ENCODE peak calls at places on chromosomes 7 and 10, in five cellular contexts. C, S, U, O and H are unnamed samples.

GRCh38 chr10:102675887-102676616 is 31.8 kb downstream of the TRIM8 start:
- DNase-seq in C (no peak), S (no peak), U (peak; percentile 95), O (peak; percentile 99), H (peak; percentile 95)

GRCh38 chr10:26790596-26790995 is 70.2 kb downstream of the ABI1 start:
- DNase-seq in C (no peak), S (no peak), U (peak; percentile 16), O (peak; percentile 62), H (peak; percentile 11)

GRCh38 chr10:36581237-36581636 is 544.2 kb upstream of the ANKRD30A start:
- DNase-seq in C (no peak), S (no peak), U (no peak), O (no peak), H (no peak)

GRCh38 chr10:22086730-22087364 is 83.3 kb upstream of the DNAJC1 start:
- DNase-seq in C (peak; percentile 92), S (no peak), U (peak; percentile 82), O (peak; percentile 88), H (peak; percentile 82)

GRCh38 chr10:69239816-69240434 is 19.8 kb downstream of the HKDC1 start:
- DNase-seq in C (no peak), S (no peak), U (no peak), O (no peak), H (no peak)

GRCh38 chr7:116782177-116782711 is 80.1 kb upstream of the CAPZA2 start:
- DNase-seq in C (no peak), S (no peak), U (peak; percentile 94), O (peak; percentile 82), H (peak; percentile 33)

GRCh38 chr7:36600869-36601530 is 123.3 kb downstream of the AOAH start:
- DNase-seq in C (no peak), S (no peak), U (peak; percentile 49), O (peak; percentile 78), H (peak; percentile 67)

GRCh38 chr7:39509441-39509840 is 56.8 kb upstream of the YAE1 start:
- DNase-seq in C (no peak), S (no peak), U (no peak), O (no peak), H (no peak)

GRCh38 chr10:92080244-92080643 is 156.7 kb downstream of the BTAF1 start:
- DNase-seq in C (no peak), S (no peak), U (no peak), O (no peak), H (no peak)

GRCh38 chr7:130476287-130477001 is 15.4 kb upstream of the MEST start:
- DNase-seq in C (no peak), S (no peak), U (peak; percentile 56), O (no peak), H (peak; percentile 49)

GRCh38 chr7:28921822-28922221 is 36.3 kb downstream of the TRIL start:
- DNase-seq in C (peak; percentile 63), S (peak; percentile 44), U (peak; percentile 68), O (peak; percentile 71), H (peak; percentile 77)

GRCh38 chr7:26321440-26321839 is 29.8 kb downstream of the SNX10 start:
- DNase-seq in C (no peak), S (no peak), U (no peak), O (no peak), H (no peak)

GRCh38 chr7:8442814-8443304 is 9.4 kb downstream of the NXPH1 start:
- DNase-seq in C (no peak), S (peak; percentile 28), U (peak; percentile 49), O (peak; percentile 6), H (peak; percentile 5)

GRCh38 chr7:137717811-137718271 is 128.9 kb downstream of the DGKI start:
- DNase-seq in C (no peak), S (no peak), U (peak; percentile 84), O (peak; percentile 59), H (peak; percentile 50)

GRCh38 chr10:48551796-48552591 is 52.9 kb downstream of the ARHGAP22 start:
- DNase-seq in C (no peak), S (peak; percentile 2), U (peak; percentile 56), O (peak; percentile 48), H (peak; percentile 40)

GRCh38 chr10:117249493-117250093 is 8.7 kb downstream of the SLC18A2 start:
- DNase-seq in C (no peak), S (no peak), U (no peak), O (no peak), H (no peak)

GRCh38 chr7:139205843-139206242 is 25.2 kb upstream of the UBN2 start:
- DNase-seq in C (no peak), S (no peak), U (no peak), O (no peak), H (no peak)

GRCh38 chr7:117164578-117164977 is 158.3 kb downstream of the WNT2 start:
- DNase-seq in C (no peak), S (no peak), U (peak; percentile 64), O (peak; percentile 61), H (no peak)

GRCh38 chr7:27143950-27144798 is 693 bp upstream of the HOXA5 start:
- DNase-seq in C (no peak), S (no peak), U (peak; percentile 74), O (no peak), H (no peak)

GRCh38 chr10:81865581-81865980 is 9.4 kb upstream of the NRG3 start:
- DNase-seq in C (no peak), S (no peak), U (no peak), O (no peak), H (no peak)

GRCh38 chr7:1042161-1042833 is 2.0 kb upstream of the GPR146 start:
- DNase-seq in C (no peak), S (no peak), U (no peak), O (no peak), H (no peak)

GRCh38 chr10:47049906-47050305 is 138.7 kb downstream of the PTPN20 start:
- DNase-seq in C (no peak), S (no peak), U (no peak), O (no peak), H (no peak)

GRCh38 chr7:129519464-129519863 is 17.1 kb downstream of the SMKR1 start:
- DNase-seq in C (no peak), S (no peak), U (no peak), O (no peak), H (no peak)

GRCh38 chr10:6022693-6023092 is 39.5 kb downstream of the IL2RA start:
- DNase-seq in C (no peak), S (no peak), U (peak; percentile 37), O (peak; percentile 29), H (no peak)

GRCh38 chr10:95183132-95183450 is 10.9 kb upstream of the ACSM6 start:
- DNase-seq in C (no peak), S (peak; percentile 0), U (peak; percentile 23), O (peak; percentile 13), H (no peak)

GRCh38 chr10:101829561-101830315 is 11.5 kb upstream of the OGA start:
- DNase-seq in C (peak; percentile 58), S (peak; percentile 67), U (no peak), O (peak; percentile 44), H (no peak)

GRCh38 chr7:98133181-98133580 is 26.5 kb downstream of the LMTK2 start:
- DNase-seq in C (no peak), S (peak; percentile 20), U (peak; percentile 22), O (peak; percentile 69), H (peak; percentile 5)

GRCh38 chr10:19245889-19246841 is 197.6 kb downstream of the MALRD1 start:
- DNase-seq in C (no peak), S (no peak), U (no peak), O (peak; percentile 16), H (no peak)

GRCh38 chr7:46626261-46627037 is 705.4 kb upstream of the IGFBP3 start:
- DNase-seq in C (no peak), S (no peak), U (no peak), O (no peak), H (no peak)

GRCh38 chr10:37734971-37735370 is 122.4 kb downstream of the ZNF248 start:
- DNase-seq in C (no peak), S (no peak), U (no peak), O (peak; percentile 52), H (peak; percentile 1)

GRCh38 chr7:70376561-70377031 is 755.3 kb upstream of the GALNT17 start:
- DNase-seq in C (no peak), S (no peak), U (no peak), O (no peak), H (no peak)

GRCh38 chr7:128687131-128687530 is 15.0 kb downstream of the GARIN1A start:
- DNase-seq in C (no peak), S (no peak), U (no peak), O (no peak), H (no peak)

GRCh38 chr7:93015193-93016084 is 102.3 kb downstream of the SAMD9 start:
- DNase-seq in C (no peak), S (no peak), U (peak; percentile 74), O (peak; percentile 74), H (peak; percentile 26)

GRCh38 chr7:86814980-86815379 is 171.3 kb downstream of the GRM3 start:
- DNase-seq in C (no peak), S (no peak), U (peak; percentile 5), O (peak; percentile 10), H (no peak)